ENCODE peak calls at places on chromosomes 11 and 22, in seven cellular contexts. V, U, L, R, G, J and E are unnamed samples.

GRCh38 chr11:130262424-130262823 is 52.3 kb downstream of the ZBTB44 start:
- DNase-seq in L (no peak), J (no peak), G (no peak), U (no peak), V (no peak), R (no peak), E (no peak)

GRCh38 chr11:10405858-10406592 is 49.0 kb upstream of the AMPD3 start:
- DNase-seq in R (peak; percentile 92), L (no peak), J (peak; percentile 92), V (peak; percentile 89), U (peak; percentile 62), G (peak; percentile 52), E (peak; percentile 92)

GRCh38 chr11:64021742-64022067 is 14.0 kb upstream of the FLRT1 start:
- DNase-seq in V (no peak), G (no peak), R (no peak), J (no peak), L (no peak), U (no peak), E (no peak)

GRCh38 chr11:105177658-105178057 is 38.1 kb upstream of the CARD18 start:
- DNase-seq in R (peak; percentile 82), V (no peak), L (no peak), U (no peak), J (no peak), G (peak; percentile 14), E (no peak)

GRCh38 chr11:14980854-14981253 is 8.7 kb upstream of the CALCA start:
- DNase-seq in J (no peak), L (no peak), R (peak; percentile 85), V (no peak), U (no peak), G (peak; percentile 92), E (no peak)

GRCh38 chr11:7651140-7651551 is 22.2 kb downstream of the CYB5R2 start:
- DNase-seq in L (no peak), R (peak; percentile 28), U (no peak), V (no peak), G (no peak), J (peak; percentile 61), E (peak; percentile 80)

GRCh38 chr11:118206612-118207031 is 18.2 kb downstream of the JAML start:
- DNase-seq in U (no peak), J (no peak), V (no peak), G (no peak), L (no peak), R (no peak), E (no peak)

GRCh38 chr22:42084874-42085273 is 5.4 kb downstream of the SMDT1 start:
- DNase-seq in L (no peak), R (no peak), U (no peak), V (no peak), J (no peak), G (no peak), E (no peak)

GRCh38 chr11:118524757-118525465 is 2.4 kb upstream of the TTC36 start:
- DNase-seq in R (no peak), G (no peak), J (no peak), U (no peak), L (no peak), V (no peak), E (no peak)

GRCh38 chr11:3686751-3687150 is 15.6 kb upstream of the CHRNA10 start:
- DNase-seq in V (no peak), L (no peak), U (no peak), R (peak; percentile 30), G (no peak), J (no peak), E (no peak)

GRCh38 chr11:59144579-59145345 is 2.1 kb downstream of the FAM111A start:
- DNase-seq in J (peak; percentile 66), U (peak; percentile 86), V (peak; percentile 81), G (peak; percentile 52), L (peak; percentile 70), R (peak; percentile 77), E (peak; percentile 77)

GRCh38 chr11:122578168-122578825 is 77.2 kb upstream of the UBASH3B start:
- DNase-seq in U (no peak), V (no peak), G (no peak), R (peak; percentile 10), J (no peak), L (no peak), E (no peak)

GRCh38 chr11:22456993-22457748 is 119.0 kb downstream of the SLC17A6 start:
- DNase-seq in J (no peak), V (no peak), G (no peak), U (peak; percentile 53), R (no peak), L (no peak), E (no peak)

GRCh38 chr11:4664791-4665190 is 21.0 kb downstream of the OR51E1 start:
- DNase-seq in V (no peak), U (no peak), J (no peak), L (no peak), G (no peak), R (peak; percentile 5), E (no peak)

GRCh38 chr11:123111465-123111864 is 49.5 kb upstream of the HSPA8 start:
- DNase-seq in G (peak; percentile 51), J (no peak), V (peak; percentile 64), U (peak; percentile 26), L (no peak), R (peak; percentile 63), E (peak; percentile 55)

GRCh38 chr22:37248251-37248650 is 4.2 kb upstream of the RAC2 start:
- DNase-seq in J (no peak), V (no peak), L (no peak), G (no peak), R (no peak), U (no peak), E (no peak)